ENCODE peak calls at places on chromosomes 3 and 15, in seven cellular contexts. P is activated B cell treated with CpG ODN at 0.5 μM for 24 hours, J is MM.1S, C is cardiac muscle cell, N is HepG2, Y is cardiac fibroblast, R is thoracic aorta. A is an unnamed sample.
A peak's percentile ranks its signal among the peaks of the same experiment; 100 is the strongest.

GRCh38 chr3:155131104-155131503 is 51.0 kb downstream of the MME start:
- DNase-seq in P (no peak), J (no peak), C (peak; percentile 10), N (no peak), Y (peak; percentile 87), R (no peak), A (peak; percentile 85)

GRCh38 chr15:95922431-95922830 is 408.1 kb upstream of the NR2F2 start:
- DNase-seq in P (no peak), J (no peak), C (no peak), N (peak; percentile 13), Y (peak; percentile 4), R (no peak), A (no peak)

GRCh38 chr3:49017646-49017977 is 768 bp downstream of the DALRD3 start:
- DNase-seq in P (no peak), J (peak; percentile 34), C (no peak), N (no peak), Y (no peak), R (no peak), A (no peak)

GRCh38 chr15:38885001-38885400 is 320.4 kb upstream of the RASGRP1 start:
- DNase-seq in P (no peak), J (no peak), C (no peak), N (peak; percentile 15), Y (peak; percentile 78), R (no peak), A (peak; percentile 57)

GRCh38 chr3:194906229-194906629 is 220.5 kb downstream of the FAM43A start:
- DNase-seq in P (no peak), J (no peak), C (no peak), N (peak; percentile 29), Y (peak; percentile 89), R (no peak), A (peak; percentile 65)

GRCh38 chr3:42906085-42906904 is at the start of gene ZNF662:
- DNase-seq in P (no peak), J (no peak), C (no peak), N (no peak), Y (peak; percentile 12), R (no peak), A (peak; percentile 42)

GRCh38 chr3:15295506-15295905 is 36.9 kb downstream of the SH3BP5 start:
- DNase-seq in P (no peak), J (no peak), C (no peak), N (no peak), Y (peak; percentile 97), R (no peak), A (peak; percentile 76)

GRCh38 chr3:18027161-18027939 is 284.9 kb upstream of the TBC1D5 start:
- DNase-seq in P (no peak), J (no peak), C (no peak), N (no peak), Y (peak; percentile 12), R (no peak), A (no peak)

GRCh38 chr15:92930776-92931175 is 30.7 kb downstream of the CHD2 start:
- DNase-seq in P (no peak), J (no peak), C (peak; percentile 41), N (no peak), Y (peak; percentile 62), R (no peak), A (peak; percentile 90)

GRCh38 chr3:110178965-110179364 is 841.6 kb upstream of the DPPA4 start:
- DNase-seq in P (no peak), J (no peak), C (no peak), N (no peak), Y (peak; percentile 25), R (no peak), A (peak; percentile 26)

GRCh38 chr3:20256144-20256543 is 70.1 kb upstream of the SGO1 start:
- DNase-seq in P (no peak), J (peak; percentile 14), C (no peak), N (no peak), Y (peak; percentile 15), R (no peak), A (no peak)

GRCh38 chr3:193829781-193830180 is 236.8 kb downstream of the OPA1 start:
- DNase-seq in P (no peak), J (no peak), C (no peak), N (no peak), Y (peak; percentile 38), R (no peak), A (peak; percentile 23)

GRCh38 chr15:45747426-45747825 is 112.6 kb downstream of the SQOR start:
- DNase-seq in P (no peak), J (no peak), C (no peak), N (no peak), Y (peak; percentile 4), R (no peak), A (no peak)

GRCh38 chr3:160665784-160666526 is 11.0 kb upstream of the ARL14 start:
- DNase-seq in P (no peak), J (peak; percentile 76), C (no peak), N (no peak), Y (peak; percentile 88), R (no peak), A (peak; percentile 90)

GRCh38 chr3:8622873-8623725 is 21.5 kb downstream of the SSUH2 start:
- DNase-seq in P (peak; percentile 29), J (peak; percentile 51), C (peak; percentile 88), N (peak; percentile 41), Y (peak; percentile 72), R (peak; percentile 22), A (peak; percentile 83)

GRCh38 chr15:29692527-29692926 is 129.7 kb downstream of the TJP1 start:
- DNase-seq in P (no peak), J (no peak), C (no peak), N (no peak), Y (peak; percentile 27), R (no peak), A (no peak)

GRCh38 chr3:198071602-198072285 is 111.7 kb downstream of the LMLN start:
- DNase-seq in P (no peak), J (no peak), C (no peak), N (peak; percentile 59), Y (peak; percentile 99), R (no peak), A (peak; percentile 100)
- TF ChIP-seq CTCF in P (no peak), J (peak; percentile 12), C (peak; percentile 18), N (no peak), Y (peak; percentile 39), R (no peak), A (peak; percentile 33)

GRCh38 chr15:86311568-86312280 is 232.1 kb downstream of the AGBL1 start:
- DNase-seq in P (no peak), J (no peak), C (no peak), N (no peak), Y (no peak), R (no peak), A (no peak)
- TF ChIP-seq CTCF in P (no peak), J (no peak), C (no peak), N (no peak), Y (no peak), R (no peak), A (no peak)

GRCh38 chr3:13420817-13421755 is 964 bp upstream of the NUP210 start:
- DNase-seq in P (peak; percentile 39), J (peak; percentile 97), C (no peak), N (no peak), Y (no peak), R (no peak), A (no peak)
- TF ChIP-seq CTCF in P (no peak), J (no peak), C (no peak), N (no peak), Y (no peak), R (no peak), A (no peak)

GRCh38 chr3:179651687-179652466 is 963 bp upstream of the USP13 start:
- DNase-seq in P (no peak), J (no peak), C (no peak), N (no peak), Y (no peak), R (no peak), A (no peak)

GRCh38 chr3:179653777-179654117 is 907 bp downstream of the USP13 start:
- DNase-seq in P (peak; percentile 15), J (peak; percentile 53), C (no peak), N (no peak), Y (no peak), R (no peak), A (no peak)

GRCh38 chr3:179655236-179655635 is 2.4 kb downstream of the USP13 start:
- DNase-seq in P (no peak), J (no peak), C (no peak), N (no peak), Y (no peak), R (no peak), A (no peak)

GRCh38 chr3:179653106-179653776 is 401 bp downstream of the USP13 start:
- DNase-seq in P (peak; percentile 66), J (peak; percentile 84), C (peak; percentile 89), N (peak; percentile 45), Y (peak; percentile 79), R (peak; percentile 7), A (peak; percentile 88)

DNA sequence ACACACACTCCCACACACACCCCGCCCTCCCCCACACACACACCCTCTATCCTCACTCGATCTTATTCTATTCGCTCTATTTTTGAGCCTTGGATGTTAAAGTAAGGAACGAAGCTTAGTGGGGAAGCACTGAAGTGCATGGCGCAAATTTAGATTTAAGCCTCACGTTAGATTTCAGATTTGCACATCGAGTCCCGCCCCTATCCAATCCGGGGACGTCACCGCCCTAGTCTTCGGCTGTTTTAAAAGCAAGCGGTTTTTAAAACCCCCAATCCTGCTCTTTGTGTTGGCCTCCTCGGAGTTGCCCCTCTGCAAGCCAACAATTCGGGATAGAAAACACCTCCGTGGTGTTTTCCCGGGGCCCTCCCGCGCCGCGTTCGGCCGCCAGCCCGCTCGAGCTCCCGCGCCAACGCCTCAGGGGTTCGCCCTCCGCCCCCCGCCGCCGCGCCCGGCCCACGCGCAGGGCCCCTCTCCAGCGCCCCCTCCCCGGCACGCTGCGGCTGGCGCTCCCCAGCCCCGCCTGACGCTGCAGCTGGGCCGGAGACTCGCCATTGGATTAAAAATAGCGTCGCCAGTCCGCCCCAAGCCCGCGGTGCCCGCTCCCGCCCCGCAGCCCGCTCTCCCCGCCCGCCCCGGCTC is at the start of gene USP13:
- DNase-seq in P (no peak), J (peak; percentile 93), C (peak; percentile 91), N (peak; percentile 51), Y (peak; percentile 85), R (peak; percentile 5), A (peak; percentile 88)
- TF ChIP-seq CTCF in P (no peak), J (peak; percentile 13), C (no peak), N (peak; percentile 24), Y (no peak), R (peak; percentile 33), A (peak; percentile 20)

GRCh38 chr15:77009646-77010311 is 14.9 kb downstream of the PSTPIP1 start:
- DNase-seq in P (no peak), J (no peak), C (no peak), N (no peak), Y (peak; percentile 22), R (no peak), A (no peak)
- TF ChIP-seq CTCF in P (no peak), J (no peak), C (no peak), N (no peak), Y (no peak), R (no peak), A (no peak)

DNA sequence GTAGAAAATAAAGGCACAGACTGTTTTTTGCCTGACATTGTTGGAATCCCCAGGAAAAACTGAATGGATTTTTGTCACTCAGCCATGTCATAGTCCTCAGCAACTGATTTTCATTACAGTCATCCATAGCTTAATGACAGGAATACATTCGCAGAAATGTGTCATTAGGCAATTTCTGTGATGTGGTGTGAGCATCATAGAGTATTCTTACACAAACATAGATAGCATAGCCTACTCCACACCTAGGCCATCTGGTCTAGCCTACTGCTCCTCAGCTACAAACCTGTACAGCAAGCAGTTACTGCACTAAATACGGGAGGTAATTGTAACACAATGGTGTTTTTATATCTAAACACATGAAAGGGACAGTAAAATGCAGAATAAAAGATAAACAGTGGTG is 34.4 kb upstream of the FBN1 start:
- DNase-seq in P (no peak), J (no peak), C (no peak), N (no peak), Y (no peak), R (no peak), A (no peak)
- TF ChIP-seq CTCF in P (no peak), J (no peak), C (no peak), N (no peak), Y (no peak), R (no peak), A (no peak)

GRCh38 chr3:31532587-31533168 is at the start of gene STT3B:
- DNase-seq in P (no peak), J (peak; percentile 81), C (peak; percentile 71), N (peak; percentile 62), Y (peak; percentile 86), R (peak; percentile 31), A (peak; percentile 84)
- TF ChIP-seq CTCF in P (no peak), J (no peak), C (no peak), N (no peak), Y (no peak), R (no peak), A (no peak)